ENCODE peak calls at places on chromosomes 7 and 10, in four cellular contexts. I, K, S and M are unnamed samples.

GRCh38 chr10:35328404-35329037 is 7.8 kb upstream of the CCNY start:
- DNase-seq in I (no peak), S (no peak), K (no peak), M (no peak)

GRCh38 chr7:20440472-20441105 is 109.9 kb downstream of the ITGB8 start:
- DNase-seq in S (peak; percentile 65), I (no peak), K (peak; percentile 19), M (no peak)

GRCh38 chr7:136359333-136359903 is 382.3 kb upstream of the MTPN start:
- DNase-seq in S (no peak), I (no peak), K (no peak), M (no peak)

GRCh38 chr10:16562891-16563290 is 41.2 kb upstream of the C1QL3 start:
- DNase-seq in S (no peak), K (no peak), I (no peak), M (no peak)

GRCh38 chr7:44057849-44058758 is 7.3 kb downstream of the PGAM2 start:
- DNase-seq in K (no peak), I (no peak), S (no peak), M (no peak)

GRCh38 chr7:98872328-98872924 is 2.6 kb upstream of the TMEM130 start:
- DNase-seq in I (no peak), K (peak; percentile 37), S (no peak), M (no peak)

GRCh38 chr10:4765428-4765827 is 60.6 kb upstream of the AKR1E2 start:
- DNase-seq in S (no peak), I (no peak), K (no peak), M (no peak)

GRCh38 chr10:34280599-34281374 is 534.3 kb downstream of the PARD3 start:
- DNase-seq in I (no peak), K (no peak), S (no peak), M (no peak)

GRCh38 chr10:2985729-2986232 is 81.6 kb upstream of the PFKP start:
- DNase-seq in K (no peak), I (no peak), S (no peak), M (no peak)

GRCh38 chr10:87054373-87055295 is 34.5 kb downstream of the FAM25A start:
- DNase-seq in I (no peak), S (no peak), K (peak; percentile 12), M (no peak)

GRCh38 chr7:34849163-34849960 is 187.9 kb downstream of the DPY19L1 start:
- DNase-seq in I (no peak), S (no peak), K (no peak), M (no peak)

GRCh38 chr10:90635111-90635798 is 222.6 kb downstream of the HTR7 start:
- DNase-seq in K (no peak), I (no peak), S (no peak), M (no peak)

GRCh38 chr10:10366836-10367235 is 650.8 kb upstream of the CELF2 start:
- DNase-seq in K (no peak), I (no peak), S (no peak), M (no peak)

GRCh38 chr10:69499726-69500689 is 48.7 kb downstream of the TSPAN15 start:
- DNase-seq in K (no peak), I (no peak), S (no peak), M (no peak)

GRCh38 chr7:155297517-155298287 is at the start of gene INSIG1:
- DNase-seq in K (peak; percentile 100), S (peak; percentile 94), I (peak; percentile 90), M (peak; percentile 80)

GRCh38 chr10:132193907-132194552 is 7.3 kb downstream of the DPYSL4 start:
- DNase-seq in I (no peak), S (peak; percentile 11), K (no peak), M (no peak)

GRCh38 chr7:130294314-130294713 is 1.4 kb downstream of the CPA4 start:
- DNase-seq in S (no peak), I (no peak), K (no peak), M (no peak)

GRCh38 chr10:115957010-115957395 is 316.0 kb downstream of the GFRA1 start:
- DNase-seq in K (no peak), I (no peak), S (no peak), M (no peak)